ENCODE peak calls at places on chromosomes 12 and 14, in eight cellular contexts. J, L, H, R, T, C, B and G are unnamed samples.

GRCh38 chr12:62618948-62619347 is 152.3 kb downstream of the MON2 start:
- DNase-seq in J (no peak), L (no peak), H (no peak), R (no peak), T (no peak), C (no peak), B (no peak), G (no peak)

GRCh38 chr12:120230974-120231315 is 30.0 kb upstream of the RPLP0 start:
- DNase-seq in J (no peak), L (no peak), H (no peak), R (no peak), T (no peak), C (no peak), B (no peak), G (no peak)

GRCh38 chr12:87995581-87996178 is 33.5 kb downstream of the C12orf50 start:
- DNase-seq in J (peak), L (peak), H (no peak), R (peak), T (peak), C (peak), B (peak), G (peak)

GRCh38 chr12:5586201-5586600 is 154.3 kb downstream of the NTF3 start:
- DNase-seq in J (no peak), L (no peak), H (no peak), R (peak), T (no peak), C (no peak), B (peak), G (no peak)

GRCh38 chr14:22547309-22547947 is 41.6 kb downstream of the DAD1 start:
- DNase-seq in J (no peak), L (no peak), H (peak), R (no peak), T (no peak), C (no peak), B (no peak), G (no peak)

GRCh38 chr14:53444677-53445312 is 291.7 kb upstream of the DDHD1 start:
- DNase-seq in J (no peak), L (no peak), H (no peak), R (peak), T (no peak), C (no peak), B (no peak), G (no peak)

GRCh38 chr14:20494935-20495766 is 10.2 kb upstream of the RNASE10 start:
- DNase-seq in J (no peak), L (no peak), H (no peak), R (peak), T (no peak), C (no peak), B (no peak), G (peak)

GRCh38 chr12:3295648-3296408 is 195.2 kb upstream of the PRMT8 start:
- DNase-seq in J (peak), L (no peak), H (no peak), R (peak), T (peak), C (no peak), B (no peak), G (no peak)

GRCh38 chr14:52068741-52069616 is at the start of gene NID2:
- DNase-seq in J (peak), L (no peak), H (peak), R (peak), T (peak), C (peak), B (peak), G (peak)

GRCh38 chr12:6883252-6883651 is 10.1 kb upstream of the SPSB2 start:
- DNase-seq in J (no peak), L (no peak), H (no peak), R (no peak), T (no peak), C (no peak), B (no peak), G (no peak)

GRCh38 chr12:108151505-108152178 is 22.6 kb downstream of the WSCD2 start:
- DNase-seq in J (no peak), L (no peak), H (no peak), R (no peak), T (no peak), C (no peak), B (no peak), G (no peak)

GRCh38 chr12:25866586-25867378 is 91.7 kb upstream of the RASSF8 start:
- DNase-seq in J (no peak), L (no peak), H (no peak), R (no peak), T (no peak), C (no peak), B (no peak), G (no peak)

GRCh38 chr14:71324767-71325272 is 417.6 kb downstream of the PCNX1 start:
- DNase-seq in J (no peak), L (no peak), H (peak), R (peak), T (no peak), C (no peak), B (no peak), G (peak)

GRCh38 chr12:131104464-131105350 is 151.0 kb downstream of the ADGRD1 start:
- DNase-seq in J (peak), L (peak), H (peak), R (peak), T (peak), C (peak), B (peak), G (peak)

GRCh38 chr14:93073833-93074769 is 41.6 kb downstream of the ITPK1 start:
- DNase-seq in J (peak), L (no peak), H (no peak), R (peak), T (no peak), C (no peak), B (no peak), G (no peak)

GRCh38 chr14:23299186-23299521 is 3.5 kb downstream of the PPP1R3E start:
- DNase-seq in J (no peak), L (no peak), H (no peak), R (no peak), T (no peak), C (no peak), B (no peak), G (no peak)

GRCh38 chr14:77980475-77981321 is 180.8 kb downstream of the ADCK1 start:
- DNase-seq in J (peak), L (no peak), H (no peak), R (no peak), T (peak), C (no peak), B (no peak), G (peak)

GRCh38 chr14:89635615-89636014 is 218.6 kb upstream of the FOXN3 start:
- DNase-seq in J (no peak), L (no peak), H (no peak), R (peak), T (no peak), C (no peak), B (no peak), G (no peak)

GRCh38 chr12:100382327-100382726 is 25.5 kb downstream of the SLC17A8 start:
- DNase-seq in J (no peak), L (no peak), H (no peak), R (no peak), T (no peak), C (no peak), B (peak), G (no peak)

GRCh38 chr14:100383727-100384158 is 60.6 kb downstream of the SLC25A47 start:
- DNase-seq in J (peak), L (peak), H (peak), R (peak), T (peak), C (peak), B (peak), G (peak)

GRCh38 chr12:52010152-52010622 is 3.4 kb downstream of the TAMALIN start:
- DNase-seq in J (peak), L (no peak), H (no peak), R (peak), T (peak), C (peak), B (no peak), G (peak)

GRCh38 chr14:42994001-42994736 is 1387.5 kb downstream of the LRFN5 start:
- DNase-seq in J (no peak), L (no peak), H (no peak), R (peak), T (no peak), C (no peak), B (peak), G (peak)

DNA sequence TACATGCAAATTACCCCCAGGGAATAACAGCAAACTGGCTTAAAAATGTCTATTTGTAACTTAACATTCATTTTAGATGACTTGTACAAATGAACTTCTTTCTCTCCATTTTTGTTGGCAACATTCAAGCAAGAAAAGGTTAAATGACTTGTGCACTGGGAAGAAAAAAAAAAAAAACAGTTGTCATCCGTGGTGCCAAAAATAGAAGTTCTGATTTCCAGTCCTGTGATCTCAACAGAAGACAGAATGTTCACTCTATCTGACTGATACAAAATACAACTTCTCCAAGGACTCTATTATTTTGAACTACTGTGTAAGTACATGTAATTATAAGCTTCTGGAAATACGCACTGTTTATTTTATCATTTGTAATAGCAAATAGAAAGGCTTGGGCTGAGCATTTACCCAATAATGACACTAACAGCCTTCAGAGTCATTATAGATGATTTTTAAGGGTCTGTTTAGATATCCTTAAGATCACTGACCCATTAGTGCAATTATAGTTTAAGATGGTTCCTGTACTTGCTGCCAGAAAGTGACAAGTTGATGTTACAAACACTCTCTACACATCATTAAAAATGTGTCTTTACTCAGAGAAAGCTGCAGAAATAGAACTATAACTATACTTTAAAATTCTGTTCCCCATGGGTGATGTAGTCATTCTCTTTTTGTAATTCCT is 59.9 kb downstream of the LIN7A start:
- DNase-seq in J (no peak), L (no peak), H (no peak), R (peak), T (no peak), C (no peak), B (no peak), G (peak)
- H3K4me3 ChIP-seq in J (no peak), L (no peak), H (no peak), R (no peak), T (no peak), C (no peak), B (no peak), G (no peak)

GRCh38 chr12:13937735-13938134 is 43.7 kb downstream of the GRIN2B start:
- DNase-seq in J (no peak), L (no peak), H (no peak), R (no peak), T (no peak), C (no peak), B (no peak), G (no peak)

GRCh38 chr12:13941258-13942249 is 39.8 kb downstream of the GRIN2B start:
- DNase-seq in J (peak), L (peak), H (no peak), R (peak), T (peak), C (peak), B (peak), G (peak)

GRCh38 chr12:13945236-13945635 is 36.2 kb downstream of the GRIN2B start:
- DNase-seq in J (no peak), L (no peak), H (no peak), R (no peak), T (no peak), C (no peak), B (no peak), G (no peak)

GRCh38 chr12:13942826-13943225 is 38.6 kb downstream of the GRIN2B start:
- DNase-seq in J (no peak), L (no peak), H (no peak), R (no peak), T (no peak), C (no peak), B (peak), G (no peak)

DNA sequence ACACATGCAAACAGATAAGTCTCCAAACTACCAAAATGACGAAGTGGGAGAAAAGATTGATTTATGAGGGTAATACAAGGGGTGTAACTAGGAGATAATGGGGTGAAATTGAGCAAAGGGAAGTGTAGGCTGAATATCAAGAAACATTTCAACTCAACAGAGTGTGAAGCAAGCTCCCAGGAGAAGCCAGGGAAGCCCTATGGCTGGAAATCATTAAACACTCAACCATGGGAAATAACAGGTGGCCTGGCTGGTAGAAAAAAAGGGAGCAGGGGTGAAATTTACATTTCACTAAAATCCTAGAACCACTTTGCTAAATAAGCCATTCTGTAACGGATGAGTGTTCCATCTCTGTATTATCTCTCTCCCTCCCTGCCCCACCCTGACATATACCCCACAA is 40.9 kb downstream of the GRIN2B start:
- DNase-seq in J (no peak), L (no peak), H (no peak), R (no peak), T (peak), C (no peak), B (no peak), G (no peak)
- TF ChIP-seq CTCF in J (no peak), L (no peak), H (no peak), R (no peak), T (no peak), C (no peak), B (no peak), G (no peak)

DNA sequence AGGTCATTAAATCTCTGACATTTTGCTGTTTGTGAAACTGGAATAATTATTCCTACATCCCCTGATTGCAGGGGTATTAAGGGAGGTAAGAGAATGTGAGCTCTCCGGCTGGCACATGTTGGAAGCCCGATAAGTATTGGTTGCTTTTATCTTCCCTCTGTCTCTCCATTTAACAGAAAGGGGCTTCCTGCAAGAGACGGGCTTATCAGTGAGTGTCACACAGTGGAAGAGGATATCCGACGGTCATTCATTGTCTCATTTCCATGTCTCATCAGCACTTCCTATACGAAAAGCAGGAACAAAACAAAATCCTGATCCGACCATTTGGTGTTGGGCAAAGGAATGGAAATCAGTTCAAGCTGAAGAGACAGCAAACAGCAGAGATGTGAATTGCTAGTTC is 10.7 kb downstream of the DYRK4 start:
- DNase-seq in J (no peak), L (no peak), H (no peak), R (no peak), T (no peak), C (no peak), B (no peak), G (no peak)
- H3K27ac ChIP-seq in J (no peak), L (no peak), H (no peak), R (no peak), T (no peak), C (no peak), B (no peak), G (no peak)

GRCh38 chr14:101730626-101731186 is 30.8 kb upstream of the PPP2R5C start:
- DNase-seq in J (no peak), L (no peak), H (no peak), R (no peak), T (no peak), C (no peak), B (no peak), G (no peak)
- H3K4me3 ChIP-seq in J (no peak), L (no peak), H (no peak), R (no peak), T (no peak), C (no peak), B (no peak), G (no peak)

GRCh38 chr14:26194816-26195215 is 403.0 kb downstream of the NOVA1 start:
- DNase-seq in J (no peak), L (no peak), H (no peak), R (no peak), T (no peak), C (no peak), B (no peak), G (no peak)

GRCh38 chr14:26187996-26188605 is 409.7 kb downstream of the NOVA1 start:
- DNase-seq in J (no peak), L (no peak), H (no peak), R (no peak), T (no peak), C (no peak), B (no peak), G (no peak)

GRCh38 chr14:26190644-26191043 is 407.2 kb downstream of the NOVA1 start:
- DNase-seq in J (no peak), L (no peak), H (no peak), R (no peak), T (no peak), C (no peak), B (no peak), G (peak)

GRCh38 chr14:26191666-26192065 is 406.2 kb downstream of the NOVA1 start:
- DNase-seq in J (no peak), L (no peak), H (no peak), R (no peak), T (no peak), C (no peak), B (no peak), G (peak)

DNA sequence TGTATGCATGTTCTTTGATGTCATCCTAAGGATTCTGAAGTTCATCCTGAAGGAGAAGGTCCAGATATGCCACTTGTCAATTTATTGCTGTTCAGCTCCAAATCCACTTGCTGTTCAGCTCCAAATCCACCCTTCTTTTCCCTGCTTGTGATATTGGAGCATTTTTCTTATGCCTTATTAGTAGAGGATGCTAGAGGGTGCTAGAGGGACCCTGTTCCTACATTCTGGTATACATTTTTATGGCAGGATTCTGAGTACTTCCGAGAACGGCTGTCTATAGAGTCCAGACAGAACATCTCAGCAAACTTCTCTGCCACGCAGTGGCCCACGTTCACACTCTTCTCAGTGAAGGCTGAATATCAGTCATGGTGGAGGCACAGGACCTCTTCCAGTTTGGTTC is 406.7 kb downstream of the NOVA1 start:
- DNase-seq in J (no peak), L (no peak), H (no peak), R (no peak), T (no peak), C (no peak), B (peak), G (peak)
- TF ChIP-seq CTCF in J (no peak), L (no peak), H (no peak), R (no peak), T (no peak), C (peak), B (no peak), G (peak)

GRCh38 chr12:14573118-14573517 is 5.4 kb upstream of the PLBD1 start:
- DNase-seq in J (no peak), L (no peak), H (no peak), R (no peak), T (no peak), C (no peak), B (no peak), G (no peak)

GRCh38 chr12:14576896-14577295 is 9.2 kb upstream of the PLBD1 start:
- DNase-seq in J (no peak), L (no peak), H (no peak), R (no peak), T (no peak), C (no peak), B (no peak), G (no peak)

GRCh38 chr12:14577344-14577743 is 9.7 kb upstream of the PLBD1 start:
- DNase-seq in J (no peak), L (no peak), H (no peak), R (no peak), T (no peak), C (no peak), B (no peak), G (peak)

GRCh38 chr12:14578646-14579045 is 11.0 kb upstream of the PLBD1 start:
- DNase-seq in J (no peak), L (no peak), H (no peak), R (no peak), T (no peak), C (no peak), B (no peak), G (no peak)

DNA sequence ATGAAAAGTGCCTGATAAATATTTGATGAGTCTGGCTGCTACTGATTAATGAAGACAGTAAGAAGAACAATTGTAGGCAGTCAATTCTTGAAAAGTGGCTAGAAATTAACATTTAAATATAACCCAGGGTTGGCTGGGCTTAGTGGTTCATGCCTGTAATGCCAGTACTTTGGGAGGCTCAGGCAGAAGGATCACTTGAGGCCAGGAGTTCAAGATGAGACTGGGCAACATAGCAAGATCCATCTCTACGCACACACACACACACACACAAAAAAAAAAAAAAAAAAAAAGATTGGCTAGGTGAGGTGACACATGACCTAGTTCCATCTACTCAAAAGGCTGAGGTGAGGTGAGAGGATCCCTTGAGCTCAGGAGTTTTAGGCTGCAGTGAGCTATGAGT is 7.9 kb upstream of the PLBD1 start:
- DNase-seq in J (no peak), L (no peak), H (no peak), R (no peak), T (no peak), C (no peak), B (no peak), G (no peak)
- H3K27ac ChIP-seq in J (no peak), L (no peak), H (no peak), R (no peak), T (no peak), C (no peak), B (no peak), G (no peak)